ENCODE peak calls at places on chromosomes 13 and 19, in four cellular contexts. E, N, R and W are unnamed samples.

GRCh38 chr19:56670401-56670960 is 1.1 kb downstream of the ZNF835 start:
- DNase-seq in E (no peak), N (no peak), R (no peak), W (no peak)

GRCh38 chr13:41939403-41939802 is 21.5 kb downstream of the VWA8 start:
- DNase-seq in E (no peak), N (no peak), R (no peak), W (no peak)

GRCh38 chr13:24618219-24618955 is 61.8 kb upstream of the ATP12A start:
- DNase-seq in E (peak), N (peak), R (no peak), W (no peak)

GRCh38 chr19:49327878-49328544 is 3.0 kb upstream of the SLC6A16 start:
- DNase-seq in E (peak), N (no peak), R (peak), W (no peak)

GRCh38 chr13:31797154-31797775 is 57.9 kb downstream of the RXFP2 start:
- DNase-seq in E (peak), N (no peak), R (peak), W (no peak)

GRCh38 chr13:37457594-37457993 is 141.0 kb downstream of the POSTN start:
- DNase-seq in E (peak), N (no peak), R (no peak), W (no peak)

GRCh38 chr13:101116826-101117225 is 299.5 kb downstream of the NALCN start:
- DNase-seq in E (no peak), N (no peak), R (peak), W (no peak)

GRCh38 chr19:7492142-7493055 is 3.6 kb upstream of the PEX11G start:
- DNase-seq in E (peak), N (no peak), R (no peak), W (no peak)

GRCh38 chr13:101415358-101416174 is 742 bp downstream of the NALCN start:
- DNase-seq in E (peak), N (no peak), R (peak), W (peak)

GRCh38 chr19:13981988-13982501 is 24.1 kb downstream of the RFX1 start:
- DNase-seq in E (no peak), N (no peak), R (no peak), W (no peak)

GRCh38 chr13:110592670-110593069 is 22.7 kb upstream of the NAXD start:
- DNase-seq in E (peak), N (no peak), R (no peak), W (no peak)

GRCh38 chr13:102854675-102855074 is 8.8 kb downstream of the ERCC5 start:
- DNase-seq in E (no peak), N (no peak), R (no peak), W (no peak)

GRCh38 chr13:79183231-79183630 is 222.8 kb downstream of the RBM26 start:
- DNase-seq in E (no peak), N (no peak), R (no peak), W (no peak)

GRCh38 chr13:42746846-42747245 is 34.5 kb upstream of the FAM216B start:
- DNase-seq in E (peak), N (no peak), R (no peak), W (no peak)

GRCh38 chr19:13953021-13953531 is 767 bp downstream of the DCAF15 start:
- DNase-seq in E (peak), N (peak), R (peak), W (no peak)

GRCh38 chr13:39038569-39038898 is 278 bp downstream of the NHLRC3 start:
- DNase-seq in E (peak), N (no peak), R (no peak), W (no peak)

GRCh38 chr13:99008577-99008976 is 30.7 kb upstream of the DOCK9 start:
- DNase-seq in E (no peak), N (no peak), R (no peak), W (no peak)

GRCh38 chr13:113657851-113658741 is at the start of gene ATP4B:
- DNase-seq in E (no peak), N (no peak), R (no peak), W (peak)

GRCh38 chr13:79530270-79530669 is 49.3 kb downstream of the NDFIP2 start:
- DNase-seq in E (no peak), N (no peak), R (no peak), W (no peak)

GRCh38 chr13:100361504-100361903 is 227.1 kb downstream of the GGACT start:
- DNase-seq in E (peak), N (no peak), R (no peak), W (no peak)

GRCh38 chr13:97026759-97027555 is 32.7 kb upstream of the OXGR1 start:
- DNase-seq in E (peak), N (no peak), R (no peak), W (no peak)

GRCh38 chr13:110616103-110617101 is 1.1 kb downstream of the NAXD start:
- DNase-seq in E (peak), N (peak), R (peak), W (peak)

GRCh38 chr13:23753523-23753922 is 135.7 kb downstream of the MIPEP start:
- DNase-seq in E (peak), N (no peak), R (no peak), W (no peak)

GRCh38 chr19:9309974-9310446 is 372 bp upstream of the ZNF699 start:
- DNase-seq in E (peak), N (no peak), R (peak), W (peak)